ENCODE peak calls at places on chromosomes 16 and 17, in seven cellular contexts. One of them, this sample, is unnamed.

GRCh38 chr16:59342669-59343068 is 608.6 kb upstream of the GOT2 start:
- DNase-seq in head of caudate nucleus: no peak
- DNase-seq in germinal center: no peak
- DNase-seq in stimulated activated CD8-positive, alpha-beta memory T cell treated with anti-CD3 and anti-CD28 coated beads, Interleukin-4, amount 100 ng/mL, for 24 hours: no peak
- DNase-seq in MM.1S: no peak
- DNase-seq in astrocyte of the cerebellum: no peak
- DNase-seq in endothelial cell: no peak
- DNase-seq in this sample: no peak

GRCh38 chr16:11295672-11296071 is 14.5 kb upstream of the PRM1 start:
- DNase-seq in stimulated activated CD8-positive, alpha-beta memory T cell treated with anti-CD3 and anti-CD28 coated beads, Interleukin-4, amount 100 ng/mL, for 24 hours: no peak
- DNase-seq in germinal center: no peak
- DNase-seq in astrocyte of the cerebellum: no peak
- DNase-seq in head of caudate nucleus: no peak
- DNase-seq in endothelial cell: no peak
- DNase-seq in MM.1S: no peak
- DNase-seq in this sample: no peak

GRCh38 chr17:7716901-7717755 is at the start of gene DNAH2:
- DNase-seq in head of caudate nucleus: peak
- DNase-seq in endothelial cell: peak
- DNase-seq in stimulated activated CD8-positive, alpha-beta memory T cell treated with anti-CD3 and anti-CD28 coated beads, Interleukin-4, amount 100 ng/mL, for 24 hours: peak
- DNase-seq in germinal center: peak
- DNase-seq in astrocyte of the cerebellum: peak
- DNase-seq in MM.1S: no peak
- DNase-seq in this sample: peak

GRCh38 chr17:21039839-21040575 is 2.8 kb downstream of the USP22 start:
- DNase-seq in germinal center: peak
- DNase-seq in endothelial cell: no peak
- DNase-seq in head of caudate nucleus: no peak
- DNase-seq in astrocyte of the cerebellum: peak
- DNase-seq in MM.1S: peak
- DNase-seq in stimulated activated CD8-positive, alpha-beta memory T cell treated with anti-CD3 and anti-CD28 coated beads, Interleukin-4, amount 100 ng/mL, for 24 hours: no peak
- DNase-seq in this sample: no peak

GRCh38 chr16:73527191-73527590 is 479.3 kb upstream of the ZFHX3 start:
- DNase-seq in MM.1S: no peak
- DNase-seq in head of caudate nucleus: no peak
- DNase-seq in endothelial cell: no peak
- DNase-seq in astrocyte of the cerebellum: no peak
- DNase-seq in stimulated activated CD8-positive, alpha-beta memory T cell treated with anti-CD3 and anti-CD28 coated beads, Interleukin-4, amount 100 ng/mL, for 24 hours: no peak
- DNase-seq in germinal center: no peak
- DNase-seq in this sample: no peak

GRCh38 chr16:48433116-48433848 is 48.1 kb upstream of the SIAH1 start:
- DNase-seq in endothelial cell: no peak
- DNase-seq in MM.1S: no peak
- DNase-seq in head of caudate nucleus: no peak
- DNase-seq in stimulated activated CD8-positive, alpha-beta memory T cell treated with anti-CD3 and anti-CD28 coated beads, Interleukin-4, amount 100 ng/mL, for 24 hours: no peak
- DNase-seq in astrocyte of the cerebellum: no peak
- DNase-seq in germinal center: peak
- DNase-seq in this sample: no peak

GRCh38 chr17:1264196-1264595 is 6.0 kb upstream of the BHLHA9 start:
- DNase-seq in germinal center: no peak
- DNase-seq in MM.1S: no peak
- DNase-seq in endothelial cell: no peak
- DNase-seq in astrocyte of the cerebellum: no peak
- DNase-seq in stimulated activated CD8-positive, alpha-beta memory T cell treated with anti-CD3 and anti-CD28 coated beads, Interleukin-4, amount 100 ng/mL, for 24 hours: no peak
- DNase-seq in head of caudate nucleus: no peak
- DNase-seq in this sample: no peak

GRCh38 chr16:7140899-7141298 is 191.7 kb upstream of the RBFOX1 start:
- DNase-seq in germinal center: no peak
- DNase-seq in endothelial cell: no peak
- DNase-seq in head of caudate nucleus: peak
- DNase-seq in MM.1S: no peak
- DNase-seq in stimulated activated CD8-positive, alpha-beta memory T cell treated with anti-CD3 and anti-CD28 coated beads, Interleukin-4, amount 100 ng/mL, for 24 hours: no peak
- DNase-seq in astrocyte of the cerebellum: no peak
- DNase-seq in this sample: no peak

GRCh38 chr16:57134982-57135381 is 42.6 kb downstream of the CPNE2 start:
- DNase-seq in stimulated activated CD8-positive, alpha-beta memory T cell treated with anti-CD3 and anti-CD28 coated beads, Interleukin-4, amount 100 ng/mL, for 24 hours: no peak
- DNase-seq in head of caudate nucleus: no peak
- DNase-seq in endothelial cell: no peak
- DNase-seq in germinal center: no peak
- DNase-seq in astrocyte of the cerebellum: no peak
- DNase-seq in MM.1S: peak
- DNase-seq in this sample: no peak

GRCh38 chr17:10120749-10121148 is 77.7 kb downstream of the GAS7 start:
- DNase-seq in astrocyte of the cerebellum: no peak
- DNase-seq in MM.1S: no peak
- DNase-seq in endothelial cell: no peak
- DNase-seq in head of caudate nucleus: no peak
- DNase-seq in germinal center: no peak
- DNase-seq in stimulated activated CD8-positive, alpha-beta memory T cell treated with anti-CD3 and anti-CD28 coated beads, Interleukin-4, amount 100 ng/mL, for 24 hours: no peak
- DNase-seq in this sample: no peak

GRCh38 chr16:54443839-54444238 is 157.3 kb upstream of the IRX3 start:
- DNase-seq in astrocyte of the cerebellum: no peak
- DNase-seq in endothelial cell: no peak
- DNase-seq in MM.1S: no peak
- DNase-seq in head of caudate nucleus: no peak
- DNase-seq in germinal center: no peak
- DNase-seq in stimulated activated CD8-positive, alpha-beta memory T cell treated with anti-CD3 and anti-CD28 coated beads, Interleukin-4, amount 100 ng/mL, for 24 hours: no peak
- DNase-seq in this sample: no peak

GRCh38 chr17:67289174-67289876 is 44.3 kb upstream of the HELZ start:
- DNase-seq in MM.1S: no peak
- DNase-seq in germinal center: no peak
- DNase-seq in head of caudate nucleus: peak
- DNase-seq in astrocyte of the cerebellum: peak
- DNase-seq in endothelial cell: no peak
- DNase-seq in stimulated activated CD8-positive, alpha-beta memory T cell treated with anti-CD3 and anti-CD28 coated beads, Interleukin-4, amount 100 ng/mL, for 24 hours: no peak
- DNase-seq in this sample: peak

GRCh38 chr16:1564325-1564724 is 30.9 kb downstream of the TMEM204 start:
- DNase-seq in germinal center: no peak
- DNase-seq in MM.1S: no peak
- DNase-seq in head of caudate nucleus: no peak
- DNase-seq in endothelial cell: peak
- DNase-seq in astrocyte of the cerebellum: no peak
- DNase-seq in stimulated activated CD8-positive, alpha-beta memory T cell treated with anti-CD3 and anti-CD28 coated beads, Interleukin-4, amount 100 ng/mL, for 24 hours: no peak
- DNase-seq in this sample: no peak

GRCh38 chr17:57033296-57033695 is 51.8 kb upstream of the AKAP1 start:
- DNase-seq in stimulated activated CD8-positive, alpha-beta memory T cell treated with anti-CD3 and anti-CD28 coated beads, Interleukin-4, amount 100 ng/mL, for 24 hours: no peak
- DNase-seq in head of caudate nucleus: no peak
- DNase-seq in germinal center: no peak
- DNase-seq in MM.1S: no peak
- DNase-seq in endothelial cell: no peak
- DNase-seq in astrocyte of the cerebellum: no peak
- DNase-seq in this sample: peak

GRCh38 chr17:74512624-74513084 is 18.6 kb downstream of the CD300LB start:
- DNase-seq in astrocyte of the cerebellum: no peak
- DNase-seq in stimulated activated CD8-positive, alpha-beta memory T cell treated with anti-CD3 and anti-CD28 coated beads, Interleukin-4, amount 100 ng/mL, for 24 hours: peak
- DNase-seq in MM.1S: no peak
- DNase-seq in endothelial cell: no peak
- DNase-seq in head of caudate nucleus: peak
- DNase-seq in germinal center: no peak
- DNase-seq in this sample: no peak

GRCh38 chr16:53094013-53094630 is 39.3 kb downstream of the CHD9 start:
- DNase-seq in endothelial cell: peak
- DNase-seq in astrocyte of the cerebellum: no peak
- DNase-seq in germinal center: peak
- DNase-seq in MM.1S: peak
- DNase-seq in head of caudate nucleus: peak
- DNase-seq in stimulated activated CD8-positive, alpha-beta memory T cell treated with anti-CD3 and anti-CD28 coated beads, Interleukin-4, amount 100 ng/mL, for 24 hours: no peak
- DNase-seq in this sample: no peak

GRCh38 chr16:48284772-48285409 is 37.6 kb upstream of the ABCC11 start:
- DNase-seq in stimulated activated CD8-positive, alpha-beta memory T cell treated with anti-CD3 and anti-CD28 coated beads, Interleukin-4, amount 100 ng/mL, for 24 hours: no peak
- DNase-seq in astrocyte of the cerebellum: no peak
- DNase-seq in endothelial cell: no peak
- DNase-seq in head of caudate nucleus: no peak
- DNase-seq in MM.1S: peak
- DNase-seq in germinal center: no peak
- DNase-seq in this sample: no peak

GRCh38 chr17:8366231-8366630 is 10.3 kb downstream of the KRABD2 start:
- DNase-seq in endothelial cell: no peak
- DNase-seq in MM.1S: no peak
- DNase-seq in germinal center: no peak
- DNase-seq in stimulated activated CD8-positive, alpha-beta memory T cell treated with anti-CD3 and anti-CD28 coated beads, Interleukin-4, amount 100 ng/mL, for 24 hours: no peak
- DNase-seq in astrocyte of the cerebellum: no peak
- DNase-seq in head of caudate nucleus: no peak
- DNase-seq in this sample: no peak

GRCh38 chr17:17783825-17784598 is 52.8 kb downstream of the SREBF1 start:
- DNase-seq in head of caudate nucleus: peak
- DNase-seq in endothelial cell: peak
- DNase-seq in stimulated activated CD8-positive, alpha-beta memory T cell treated with anti-CD3 and anti-CD28 coated beads, Interleukin-4, amount 100 ng/mL, for 24 hours: no peak
- DNase-seq in astrocyte of the cerebellum: peak
- DNase-seq in germinal center: peak
- DNase-seq in MM.1S: no peak
- DNase-seq in this sample: no peak

GRCh38 chr17:31692632-31693031 is 166.4 kb downstream of the COPRS start:
- DNase-seq in endothelial cell: no peak
- DNase-seq in head of caudate nucleus: peak
- DNase-seq in stimulated activated CD8-positive, alpha-beta memory T cell treated with anti-CD3 and anti-CD28 coated beads, Interleukin-4, amount 100 ng/mL, for 24 hours: no peak
- DNase-seq in astrocyte of the cerebellum: no peak
- DNase-seq in germinal center: no peak
- DNase-seq in MM.1S: no peak
- DNase-seq in this sample: no peak

GRCh38 chr17:77306790-77307478 is 166.2 kb downstream of the SEC14L1 start:
- DNase-seq in MM.1S: no peak
- DNase-seq in stimulated activated CD8-positive, alpha-beta memory T cell treated with anti-CD3 and anti-CD28 coated beads, Interleukin-4, amount 100 ng/mL, for 24 hours: no peak
- DNase-seq in endothelial cell: no peak
- DNase-seq in germinal center: no peak
- DNase-seq in astrocyte of the cerebellum: no peak
- DNase-seq in head of caudate nucleus: no peak
- DNase-seq in this sample: no peak

GRCh38 chr16:56257260-56257659 is 66.0 kb downstream of the GNAO1 start:
- DNase-seq in germinal center: no peak
- DNase-seq in astrocyte of the cerebellum: no peak
- DNase-seq in endothelial cell: no peak
- DNase-seq in head of caudate nucleus: no peak
- DNase-seq in MM.1S: no peak
- DNase-seq in stimulated activated CD8-positive, alpha-beta memory T cell treated with anti-CD3 and anti-CD28 coated beads, Interleukin-4, amount 100 ng/mL, for 24 hours: no peak
- DNase-seq in this sample: no peak

GRCh38 chr17:3794890-3795757 is 5.9 kb downstream of the ITGAE start:
- DNase-seq in astrocyte of the cerebellum: no peak
- DNase-seq in germinal center: peak
- DNase-seq in MM.1S: no peak
- DNase-seq in head of caudate nucleus: no peak
- DNase-seq in endothelial cell: no peak
- DNase-seq in stimulated activated CD8-positive, alpha-beta memory T cell treated with anti-CD3 and anti-CD28 coated beads, Interleukin-4, amount 100 ng/mL, for 24 hours: peak
- DNase-seq in this sample: no peak

GRCh38 chr17:48973806-48974205 is 5.4 kb upstream of the GIP start:
- DNase-seq in germinal center: no peak
- DNase-seq in endothelial cell: no peak
- DNase-seq in stimulated activated CD8-positive, alpha-beta memory T cell treated with anti-CD3 and anti-CD28 coated beads, Interleukin-4, amount 100 ng/mL, for 24 hours: no peak
- DNase-seq in MM.1S: no peak
- DNase-seq in head of caudate nucleus: no peak
- DNase-seq in astrocyte of the cerebellum: no peak
- DNase-seq in this sample: no peak

GRCh38 chr16:996672-997071 is 15.1 kb downstream of the SOX8 start:
- DNase-seq in germinal center: no peak
- DNase-seq in head of caudate nucleus: no peak
- DNase-seq in MM.1S: no peak
- DNase-seq in endothelial cell: no peak
- DNase-seq in astrocyte of the cerebellum: no peak
- DNase-seq in stimulated activated CD8-positive, alpha-beta memory T cell treated with anti-CD3 and anti-CD28 coated beads, Interleukin-4, amount 100 ng/mL, for 24 hours: no peak
- DNase-seq in this sample: no peak

GRCh38 chr16:59697236-59697635 is 963.1 kb upstream of the GOT2 start:
- DNase-seq in endothelial cell: no peak
- DNase-seq in astrocyte of the cerebellum: no peak
- DNase-seq in germinal center: no peak
- DNase-seq in MM.1S: no peak
- DNase-seq in stimulated activated CD8-positive, alpha-beta memory T cell treated with anti-CD3 and anti-CD28 coated beads, Interleukin-4, amount 100 ng/mL, for 24 hours: no peak
- DNase-seq in head of caudate nucleus: no peak
- DNase-seq in this sample: no peak

GRCh38 chr16:2751577-2752034 is 832 bp upstream of the SRRM2 start:
- DNase-seq in astrocyte of the cerebellum: no peak
- DNase-seq in head of caudate nucleus: no peak
- DNase-seq in germinal center: peak
- DNase-seq in stimulated activated CD8-positive, alpha-beta memory T cell treated with anti-CD3 and anti-CD28 coated beads, Interleukin-4, amount 100 ng/mL, for 24 hours: no peak
- DNase-seq in MM.1S: no peak
- DNase-seq in endothelial cell: peak
- DNase-seq in this sample: no peak

GRCh38 chr17:7122386-7122785 is 7.8 kb upstream of the ASGR2 start:
- DNase-seq in germinal center: no peak
- DNase-seq in endothelial cell: no peak
- DNase-seq in astrocyte of the cerebellum: no peak
- DNase-seq in MM.1S: peak
- DNase-seq in stimulated activated CD8-positive, alpha-beta memory T cell treated with anti-CD3 and anti-CD28 coated beads, Interleukin-4, amount 100 ng/mL, for 24 hours: no peak
- DNase-seq in head of caudate nucleus: no peak
- DNase-seq in this sample: no peak

GRCh38 chr16:20704281-20704680 is 6.8 kb upstream of the ACSM1 start:
- DNase-seq in stimulated activated CD8-positive, alpha-beta memory T cell treated with anti-CD3 and anti-CD28 coated beads, Interleukin-4, amount 100 ng/mL, for 24 hours: no peak
- DNase-seq in head of caudate nucleus: no peak
- DNase-seq in germinal center: no peak
- DNase-seq in MM.1S: no peak
- DNase-seq in endothelial cell: no peak
- DNase-seq in astrocyte of the cerebellum: no peak
- DNase-seq in this sample: no peak

GRCh38 chr17:79027925-79028491 is 4.0 kb downstream of the C1QTNF1 start:
- DNase-seq in astrocyte of the cerebellum: no peak
- DNase-seq in stimulated activated CD8-positive, alpha-beta memory T cell treated with anti-CD3 and anti-CD28 coated beads, Interleukin-4, amount 100 ng/mL, for 24 hours: no peak
- DNase-seq in endothelial cell: no peak
- DNase-seq in head of caudate nucleus: no peak
- DNase-seq in germinal center: no peak
- DNase-seq in MM.1S: no peak
- DNase-seq in this sample: no peak

This sample was measured in smooth muscle cell of the brain vasculature.